ENCODE peak calls at places on chromosomes 2 and 18, in five cellular contexts. C is T-helper 1 cell, N is cardiac septum, V is fibroblast of the aortic adventitia, Z is DMS153. R is an unnamed sample.

GRCh38 chr2:65491381-65491903 is 59.0 kb upstream of the SPRED2 start:
- DNase-seq in N (no peak), V (peak), Z (no peak), C (no peak), R (no peak)

GRCh38 chr18:40984856-40985255 is 970.2 kb upstream of the PIK3C3 start:
- DNase-seq in C (no peak), N (no peak), Z (no peak), V (no peak), R (no peak)

GRCh38 chr2:207676827-207677354 is 34.5 kb upstream of the CCNYL1 start:
- DNase-seq in V (peak), N (no peak), Z (no peak), C (no peak), R (no peak)

GRCh38 chr18:62396967-62397366 is 71.9 kb downstream of the TNFRSF11A start:
- DNase-seq in C (no peak), Z (no peak), V (no peak), N (no peak), R (no peak)

GRCh38 chr2:23491622-23492336 is 106.8 kb downstream of the KLHL29 start:
- DNase-seq in Z (peak), V (no peak), C (no peak), N (no peak), R (no peak)

GRCh38 chr2:54665436-54665856 is 58.0 kb upstream of the EML6 start:
- DNase-seq in Z (peak), V (peak), N (no peak), C (peak), R (peak)

GRCh38 chr2:234502285-234502918 is 5.5 kb upstream of the ARL4C start:
- DNase-seq in N (no peak), Z (no peak), C (no peak), V (peak), R (peak)

GRCh38 chr2:104213758-104214157 is 640.2 kb upstream of the POU3F3 start:
- DNase-seq in Z (no peak), V (no peak), C (no peak), N (no peak), R (no peak)

GRCh38 chr2:169828141-169828811 is 1.0 kb downstream of the UBR3 start:
- DNase-seq in Z (no peak), V (peak), N (no peak), C (peak), R (peak)

GRCh38 chr2:73202156-73203054 is at the start of gene NOTO:
- DNase-seq in Z (no peak), N (no peak), V (no peak), C (no peak), R (no peak)

GRCh38 chr2:207725815-207726578 is 14.6 kb downstream of the CCNYL1 start:
- DNase-seq in N (no peak), C (no peak), Z (peak), V (no peak), R (no peak)

R was measured in SHP77 treated with DMSO at 0.1 percent for 48 hours.